ENCODE peak calls at places on chromosomes 12 and 14, in four cellular contexts. P, D, X and F are unnamed samples. For H3K4me1, the result is how much of the 10 kb centered on the place peaks cover.

GRCh38 chr12:4160314-4161040 is 113.1 kb upstream of the CCND2 start:
- DNase-seq in P (no peak), D (no peak), X (no peak), F (no peak)

GRCh38 chr14:21307641-21308040 is 27.8 kb downstream of the RPGRIP1 start:
- DNase-seq in P (no peak), D (no peak), X (no peak), F (no peak)

GRCh38 chr14:51821822-51822221 is 38.6 kb upstream of the GNG2 start:
- DNase-seq in D (peak), X (no peak), P (no peak), F (no peak)

GRCh38 chr12:100375023-100375737 is 18.3 kb downstream of the SLC17A8 start:
- DNase-seq in D (peak), X (no peak), P (peak), F (no peak)

GRCh38 chr12:2152134-2152533 is 99.3 kb downstream of the CACNA1C start:
- DNase-seq in X (no peak), D (no peak), P (no peak), F (no peak)

GRCh38 chr12:82877963-82878362 is 191.3 kb downstream of the TMTC2 start:
- DNase-seq in P (no peak), D (no peak), X (no peak), F (no peak)

GRCh38 chr12:76340680-76341435 is 7.4 kb downstream of the BBS10 start:
- DNase-seq in X (no peak), P (no peak), D (no peak), F (no peak)

GRCh38 chr12:101876861-101877815 is at the start of gene DRAM1:
- DNase-seq in D (peak), X (peak), P (peak), F (peak)

GRCh38 chr14:54762296-54762695 is 140.3 kb downstream of the GCH1 start:
- DNase-seq in D (peak), P (no peak), X (no peak), F (no peak)

GRCh38 chr12:117158911-117159310 is 31.4 kb downstream of the FBXO21 start:
- DNase-seq in P (no peak), X (peak), D (peak), F (no peak)

GRCh38 chr14:32657081-32657480 is 281.6 kb upstream of the NPAS3 start:
- DNase-seq in D (peak), X (no peak), P (peak), F (peak)

GRCh38 chr12:22981711-22982110 is 356.7 kb downstream of the ETNK1 start:
- DNase-seq in P (no peak), X (no peak), D (peak), F (peak)

GRCh38 chr12:126719886-126720666 is 1546.9 kb upstream of the TMEM132C start:
- DNase-seq in X (no peak), D (no peak), P (no peak), F (no peak)

GRCh38 chr12:18955594-18955993 is 173.9 kb upstream of the PLEKHA5 start:
- DNase-seq in X (no peak), P (no peak), D (peak), F (no peak)

GRCh38 chr12:22437031-22437806 is 102.7 kb upstream of the ST8SIA1 start:
- DNase-seq in D (peak), X (peak), P (no peak), F (peak)

GRCh38 chr12:69694123-69694522 is 5.0 kb downstream of the BEST3 start:
- DNase-seq in D (no peak), P (no peak), X (no peak), F (no peak)

GRCh38 chr14:51682411-51682810 is 30.7 kb downstream of the FRMD6 start:
- DNase-seq in P (no peak), D (peak), X (no peak), F (no peak)

GRCh38 chr12:43292699-43293098 is 259.3 kb downstream of the ADAMTS20 start:
- DNase-seq in X (no peak), D (peak), P (no peak), F (peak)

GRCh38 chr12:91057349-91057748 is 475 bp downstream of the KERA start:
- DNase-seq in P (no peak), D (no peak), X (no peak), F (no peak)

GRCh38 chr14:42113358-42114070 is 506.8 kb downstream of the LRFN5 start:
- DNase-seq in X (no peak), D (no peak), P (no peak), F (no peak)

GRCh38 chr12:95215925-95216324 is 1.3 kb downstream of the FGD6 start:
- DNase-seq in D (peak), X (peak), P (no peak), F (peak)

GRCh38 chr14:31229638-31230229 is 22.1 kb upstream of the HECTD1 start:
- DNase-seq in D (peak), P (peak), X (peak), F (peak)

GRCh38 chr14:35401853-35402252 is 2.7 kb downstream of the NFKBIA start:
- DNase-seq in X (no peak), D (no peak), P (no peak), F (no peak)

GRCh38 chr12:76915381-76916169 is 36.8 kb upstream of the CSRP2 start:
- DNase-seq in X (no peak), D (no peak), P (no peak), F (no peak)

GRCh38 chr14:102415671-102416070 is 52.9 kb downstream of the TECPR2 start:
- DNase-seq in X (no peak), D (no peak), P (no peak), F (no peak)

GRCh38 chr12:27505124-27505523 is 18.9 kb upstream of the PPFIBP1 start:
- DNase-seq in P (no peak), X (no peak), D (peak), F (no peak)

GRCh38 chr12:77796775-77797174 is 33.9 kb upstream of the NAV3 start:
- DNase-seq in X (no peak), P (no peak), D (peak), F (peak)

GRCh38 chr12:20004951-20005350 is 363.4 kb upstream of the PDE3A start:
- DNase-seq in X (no peak), P (no peak), D (peak), F (peak)

GRCh38 chr14:99181804-99182520 is 90.0 kb downstream of the BCL11B start:
- DNase-seq in P (no peak), D (no peak), X (no peak), F (no peak)

GRCh38 chr12:95608252-95609033 is 57.2 kb upstream of the USP44 start:
- DNase-seq in X (peak), P (no peak), D (peak), F (peak)

DNA sequence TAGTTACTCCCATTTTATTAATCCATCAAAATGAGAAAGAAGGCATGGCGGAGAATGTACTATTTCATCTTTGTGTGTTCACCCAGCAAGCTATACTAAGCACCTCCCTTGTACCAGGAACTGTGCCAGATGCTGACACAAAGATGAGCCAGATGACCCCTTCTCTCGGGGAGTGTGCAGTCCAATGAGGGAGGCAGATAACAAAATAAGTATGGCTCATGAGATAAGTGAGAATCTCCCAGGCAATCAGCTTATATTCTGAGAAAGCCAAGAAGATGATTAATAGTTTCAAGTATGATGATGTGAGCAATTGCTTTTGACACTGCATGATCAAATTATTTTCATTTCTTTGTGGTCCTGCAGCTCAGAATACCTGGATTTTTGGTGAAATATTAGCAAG is 1.3 kb upstream of the TMEM233 start:
- DNase-seq in X (no peak), P (no peak), D (peak), F (no peak)
- H3K4me1 ChIP-seq in X (under half), P (under half), D (under half), F (under half)

GRCh38 chr12:130013771-130014484 is 110.1 kb upstream of the TMEM132D start:
- DNase-seq in X (no peak), D (peak), P (peak), F (peak)
- H3K27ac ChIP-seq in X (no peak), D (no peak), P (no peak), F (no peak)

DNA sequence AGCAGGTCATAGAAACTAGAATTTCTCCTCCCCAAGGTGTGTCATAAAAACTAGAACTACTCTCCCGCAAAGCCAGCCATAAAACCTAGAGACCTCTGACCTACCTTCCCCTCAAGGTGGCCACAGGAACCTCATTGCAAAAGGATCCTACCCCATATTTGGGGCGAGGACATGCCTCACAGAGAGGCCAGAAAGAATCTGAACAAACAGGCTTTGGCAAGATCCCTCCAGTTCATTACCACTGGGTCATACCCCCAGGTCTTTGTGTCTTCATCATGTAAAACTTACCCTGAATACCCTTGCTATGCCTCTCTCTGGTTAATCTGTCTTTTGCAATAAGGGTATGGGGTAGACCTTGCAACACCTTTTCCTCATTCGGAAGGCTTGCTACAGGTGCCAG is 64.8 kb upstream of the ZFP36L1 start:
- DNase-seq in X (peak), D (no peak), P (no peak), F (no peak)
- H3K4me1 ChIP-seq in X (under half), D (under half), P (under half), F (under half)

GRCh38 chr12:124028560-124028935 is 55.5 kb downstream of the ZNF664 start:
- DNase-seq in D (no peak), X (no peak), P (no peak), F (no peak)

GRCh38 chr12:124030008-124030407 is 57.0 kb downstream of the ZNF664 start:
- DNase-seq in X (no peak), P (no peak), D (no peak), F (no peak)

GRCh38 chr12:124025661-124026060 is 52.6 kb downstream of the ZNF664 start:
- DNase-seq in X (no peak), P (no peak), D (no peak), F (no peak)

GRCh38 chr12:124026755-124027745 is 54.0 kb downstream of the ZNF664 start:
- DNase-seq in P (no peak), X (peak), D (peak), F (peak)

GRCh38 chr12:124027753-124028559 is 54.9 kb downstream of the ZNF664 start:
- DNase-seq in D (no peak), X (no peak), P (no peak), F (no peak)
- H3K27ac ChIP-seq in D (no peak), X (no peak), P (no peak), F (no peak)

GRCh38 chr12:120259418-120260202 is 5.9 kb downstream of the PXN start:
- DNase-seq in P (no peak), X (no peak), D (peak), F (no peak)
- H3K4me1 ChIP-seq in P (half or more), X (half or more), D (under half), F (under half)

GRCh38 chr14:40841886-40842285 is 764.8 kb upstream of the LRFN5 start:
- DNase-seq in D (no peak), X (no peak), P (no peak), F (no peak)

GRCh38 chr14:40842816-40843215 is 763.9 kb upstream of the LRFN5 start:
- DNase-seq in P (no peak), D (no peak), X (no peak), F (no peak)

GRCh38 chr14:40838601-40839000 is 768.1 kb upstream of the LRFN5 start:
- DNase-seq in P (no peak), X (no peak), D (no peak), F (no peak)
- H3K27ac ChIP-seq in P (no peak), X (no peak), D (no peak), F (no peak)